ENCODE peak calls at places on chromosome 19, in eight cellular contexts. R is fibroblast of the aortic adventitia, G is stomach, N is ovary, C is heart left ventricle, E is fibroblast of villous mesenchyme, Y is Calu3, A is progenitor cell of endocrine pancreas. H is an unnamed sample.

GRCh38 chr19:11693505-11694499 is 44.9 kb downstream of the ZNF823 start:
- DNase-seq in R (peak), G (no peak), N (no peak), C (no peak), E (peak), Y (peak), A (no peak), H (no peak)

GRCh38 chr19:3095375-3096191 is 1.4 kb downstream of the GNA11 start:
- DNase-seq in R (no peak), G (no peak), N (no peak), C (no peak), E (peak), Y (peak), A (no peak), H (no peak)

GRCh38 chr19:46256855-46257254 is 27.3 kb downstream of the IGFL1 start:
- DNase-seq in R (peak), G (no peak), N (no peak), C (no peak), E (peak), Y (no peak), A (no peak), H (no peak)

GRCh38 chr19:12778020-12778904 is 2.9 kb upstream of the HOOK2 start:
- DNase-seq in R (peak), G (peak), N (peak), C (peak), E (peak), Y (peak), A (no peak), H (peak)

GRCh38 chr19:34428549-34429285 is 536 bp downstream of the UBA2 start:
- DNase-seq in R (peak), G (peak), N (no peak), C (peak), E (peak), Y (peak), A (no peak), H (peak)

GRCh38 chr19:55186080-55186479 is 6.0 kb upstream of the SYT5 start:
- DNase-seq in R (no peak), G (no peak), N (no peak), C (no peak), E (no peak), Y (no peak), A (no peak), H (no peak)

GRCh38 chr19:13207237-13208130 is 57.3 kb downstream of the IER2 start:
- DNase-seq in R (peak), G (no peak), N (peak), C (peak), E (no peak), Y (no peak), A (no peak), H (peak)

GRCh38 chr19:58557253-58558065 is 952 bp downstream of the UBE2M start:
- DNase-seq in R (no peak), G (no peak), N (no peak), C (peak), E (no peak), Y (no peak), A (no peak), H (no peak)

GRCh38 chr19:11379857-11380350 is 4.2 kb downstream of the EPOR start:
- DNase-seq in R (no peak), G (no peak), N (no peak), C (no peak), E (no peak), Y (no peak), A (no peak), H (no peak)

GRCh38 chr19:19372656-19373416 is 32.6 kb upstream of the GATAD2A start:
- DNase-seq in R (peak), G (peak), N (no peak), C (peak), E (peak), Y (peak), A (no peak), H (peak)

GRCh38 chr19:14031719-14032480 is at the start of gene IL27RA:
- DNase-seq in R (peak), G (peak), N (peak), C (peak), E (peak), Y (peak), A (peak), H (peak)

DNA sequence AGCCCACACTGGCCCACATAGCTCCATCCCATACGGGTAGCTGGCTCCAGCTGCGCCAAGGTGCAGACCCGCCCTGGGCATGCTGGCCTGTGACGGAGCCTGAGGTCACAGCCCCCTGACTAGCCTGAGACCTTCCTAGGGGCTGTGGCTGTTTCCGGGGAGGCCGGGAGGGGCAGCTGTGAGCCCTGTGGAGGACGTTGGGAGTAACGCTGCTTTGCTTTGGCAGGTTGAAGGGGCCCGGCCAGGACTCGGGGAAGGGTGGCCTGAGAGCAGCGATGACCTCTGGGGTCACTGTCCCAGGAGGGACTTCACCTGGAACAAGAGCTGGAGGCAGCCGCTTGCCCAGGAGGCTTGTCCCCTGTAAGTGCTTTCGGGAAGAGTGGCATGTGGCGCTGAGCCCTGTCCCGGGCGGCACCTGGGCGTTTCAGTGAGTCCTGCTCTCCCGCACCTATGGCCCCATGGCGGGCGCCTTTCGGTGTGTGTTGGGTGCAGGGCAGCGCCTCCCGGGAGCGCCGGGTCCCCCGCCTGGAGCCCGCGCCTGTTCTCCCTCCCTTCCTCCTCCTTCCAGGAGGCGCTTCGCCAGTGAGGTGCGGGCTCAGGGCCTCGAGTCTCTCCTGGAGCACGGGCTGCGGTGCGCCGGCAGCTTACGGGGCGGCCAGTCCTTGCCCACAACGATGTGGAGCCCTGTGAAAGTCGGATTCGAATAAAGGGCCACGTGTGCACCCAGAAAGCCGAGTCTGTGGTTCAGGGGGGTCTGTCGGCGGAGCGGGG is 1.1 kb upstream of the FAM174C start:
- DNase-seq in R (no peak), G (no peak), N (no peak), C (no peak), E (no peak), Y (no peak), A (no peak), H (no peak)
- TF ChIP-seq CTCF in R (peak), G (no peak), N (no peak), C (no peak), E (no peak), Y (no peak), A (no peak), H (no peak)

DNA sequence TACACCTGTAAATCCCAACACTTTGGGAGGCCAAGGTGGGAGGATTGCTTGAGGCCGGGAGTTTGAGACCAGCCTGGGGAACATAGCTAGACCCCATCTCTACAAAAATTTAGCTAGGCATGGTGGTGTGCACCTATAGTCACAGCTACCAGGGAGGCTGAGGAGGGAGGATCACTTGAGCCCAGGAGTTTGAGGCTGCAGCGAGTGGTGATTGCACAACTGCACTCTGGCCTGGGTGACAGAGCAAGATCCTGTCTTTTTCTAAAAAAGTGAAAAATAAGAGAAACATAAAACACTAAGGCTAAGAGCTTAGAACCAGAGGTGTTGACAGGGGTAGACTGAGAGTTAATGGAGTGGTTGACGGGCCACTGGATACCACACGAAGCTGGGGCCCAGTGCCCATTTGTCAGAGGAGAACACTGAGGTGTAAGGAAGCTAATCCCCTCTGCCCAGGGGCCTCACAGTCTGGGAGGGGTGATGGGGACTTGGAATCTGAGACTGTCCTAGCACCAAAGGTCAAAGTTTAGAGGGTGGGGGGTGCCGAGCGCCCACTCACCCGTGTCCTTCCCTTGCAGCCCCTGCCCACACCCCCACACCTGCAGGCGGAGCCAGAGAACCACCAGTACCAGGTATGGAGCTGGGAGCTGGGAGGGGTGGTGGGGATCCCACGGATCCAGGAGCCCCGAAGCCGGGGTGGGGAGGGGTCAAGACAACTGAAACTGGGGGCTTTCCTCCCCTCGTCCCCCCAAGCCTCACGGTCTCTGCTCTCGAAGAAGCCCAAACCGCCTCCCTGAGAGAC is 10.9 kb downstream of the CEACAM19 start:
- DNase-seq in R (no peak), G (no peak), N (no peak), C (no peak), E (no peak), Y (no peak), A (no peak), H (no peak)
- TF ChIP-seq CTCF in R (no peak), G (no peak), N (no peak), C (no peak), E (no peak), Y (no peak), A (no peak), H (no peak)

DNA sequence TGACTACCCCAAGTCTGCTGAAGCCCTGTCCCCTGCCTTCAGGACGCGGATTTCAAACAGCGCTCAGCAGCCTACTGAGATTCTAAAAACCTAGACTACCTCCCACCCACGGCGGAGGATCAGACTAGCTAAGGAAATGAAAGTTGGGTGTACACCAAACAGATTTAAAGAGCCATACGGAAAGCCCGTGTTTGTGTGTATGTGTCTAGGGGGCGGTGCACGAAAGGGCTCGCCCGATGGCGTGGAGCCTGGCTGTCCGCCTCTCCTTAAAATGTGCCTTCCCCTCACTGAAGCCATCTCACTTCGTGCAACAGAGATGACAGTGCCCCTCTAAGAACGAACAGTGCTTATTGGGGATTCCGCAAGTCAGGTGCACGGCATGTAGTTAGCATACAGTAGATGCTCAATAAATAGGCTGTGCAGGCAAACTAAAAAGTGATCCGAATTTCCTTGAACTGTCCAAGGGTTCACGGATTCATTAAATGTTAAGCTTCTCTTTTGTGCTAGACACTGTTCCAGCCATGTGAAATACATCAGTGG is 639 bp downstream of the LENG1 start:
- DNase-seq in R (peak), G (no peak), N (no peak), C (no peak), E (no peak), Y (no peak), A (no peak), H (peak)
- TF ChIP-seq CTCF in R (no peak), G (no peak), N (no peak), C (no peak), E (no peak), Y (no peak), A (no peak), H (no peak)

GRCh38 chr19:870314-870713 is 10.8 kb downstream of the CFD start:
- DNase-seq in R (no peak), G (no peak), N (no peak), C (no peak), E (no peak), Y (no peak), A (no peak), H (no peak)

GRCh38 chr19:873084-874019 is 13.9 kb downstream of the CFD start:
- DNase-seq in R (no peak), G (no peak), N (no peak), C (no peak), E (peak), Y (no peak), A (no peak), H (peak)

GRCh38 chr19:872266-872951 is 12.9 kb downstream of the CFD start:
- DNase-seq in R (peak), G (peak), N (peak), C (peak), E (peak), Y (peak), A (no peak), H (peak)

GRCh38 chr19:870963-871401 is 11.5 kb downstream of the CFD start:
- DNase-seq in R (no peak), G (no peak), N (peak), C (peak), E (peak), Y (no peak), A (no peak), H (no peak)

DNA sequence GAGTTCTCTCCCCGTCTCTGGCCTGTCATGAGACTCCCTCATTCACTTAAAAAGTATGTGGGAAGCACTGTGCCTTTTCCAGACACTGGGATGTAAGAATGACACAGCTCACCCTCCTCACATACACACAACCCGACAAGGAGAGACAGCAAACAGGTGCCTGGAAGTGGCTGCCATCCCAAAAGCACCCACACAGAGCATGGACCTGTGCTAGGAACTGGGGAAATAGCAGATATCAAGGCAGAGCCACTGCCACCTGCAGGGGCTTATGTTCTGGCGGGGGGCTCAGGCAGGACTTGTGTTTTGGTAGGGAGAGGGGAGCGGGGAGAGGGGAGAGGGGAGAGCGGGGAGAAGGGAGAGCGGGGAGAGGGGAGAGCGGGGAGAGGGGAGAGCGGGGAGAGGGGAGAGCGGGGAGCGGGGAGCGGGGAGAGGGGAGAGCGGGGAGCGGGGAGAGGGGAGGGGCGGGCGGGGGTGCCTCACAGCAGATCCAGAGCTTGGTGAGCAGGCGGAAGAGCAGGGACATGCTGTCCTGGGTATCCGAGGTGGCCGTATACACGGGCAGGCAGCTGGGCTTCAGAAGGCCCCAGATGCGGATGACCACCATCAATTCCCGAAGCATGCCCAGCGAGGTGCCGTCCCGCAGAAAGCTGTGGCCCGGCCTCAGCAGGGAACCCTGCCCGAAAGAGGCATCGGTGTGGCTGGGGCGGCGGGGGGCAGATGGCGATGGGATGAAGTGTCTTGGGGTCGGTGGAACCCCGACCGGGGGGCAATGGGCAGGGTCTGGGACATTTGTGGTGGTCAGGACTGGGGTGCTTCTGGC is 12.2 kb downstream of the CFD start:
- DNase-seq in R (no peak), G (no peak), N (peak), C (no peak), E (peak), Y (no peak), A (no peak), H (no peak)
- TF ChIP-seq CTCF in R (no peak), G (no peak), N (no peak), C (no peak), E (no peak), Y (no peak), A (no peak), H (no peak)